ENCODE peak calls at places on chromosomes 16 and 17, in four cellular contexts. O, E, L and J are unnamed samples.

GRCh38 chr17:19554393-19554792 is 20.7 kb downstream of the SLC47A1 start:
- DNase-seq in O (no peak), E (no peak), L (no peak), J (no peak)

GRCh38 chr16:15790458-15790857 is 66.4 kb downstream of the MYH11 start:
- DNase-seq in O (no peak), E (peak; percentile 25), L (no peak), J (no peak)

GRCh38 chr17:6184508-6184907 is 114.3 kb downstream of the WSCD1 start:
- DNase-seq in O (no peak), E (no peak), L (no peak), J (no peak)

GRCh38 chr17:4858068-4858879 is 25.1 kb downstream of the MINK1 start:
- DNase-seq in O (no peak), E (no peak), L (no peak), J (no peak)

GRCh38 chr17:21239680-21240374 is 13.4 kb downstream of the NATD1 start:
- DNase-seq in O (no peak), E (peak; percentile 49), L (no peak), J (no peak)

GRCh38 chr16:49014300-49015188 is 267.1 kb downstream of the CBLN1 start:
- DNase-seq in O (no peak), E (no peak), L (no peak), J (no peak)

GRCh38 chr16:67926181-67926742 is 5.4 kb downstream of the CTRL start:
- DNase-seq in O (no peak), E (peak; percentile 40), L (no peak), J (no peak)

GRCh38 chr17:79624658-79625478 is 14.0 kb upstream of the RBFOX3 start:
- DNase-seq in O (no peak), E (no peak), L (no peak), J (no peak)

GRCh38 chr17:3034578-3034920 is 28.9 kb downstream of the OR1D5 start:
- DNase-seq in O (peak; percentile 43), E (no peak), L (no peak), J (no peak)

GRCh38 chr17:78532922-78533640 is 44.1 kb downstream of the DNAH17 start:
- DNase-seq in O (no peak), E (no peak), L (peak; percentile 27), J (no peak)

GRCh38 chr17:48310748-48311213 is 119.2 kb downstream of the SKAP1 start:
- DNase-seq in O (no peak), E (no peak), L (no peak), J (no peak)

GRCh38 chr17:79844869-79845600 is 5.8 kb upstream of the CBX4 start:
- DNase-seq in O (peak; percentile 71), E (peak; percentile 65), L (no peak), J (peak; percentile 40)

GRCh38 chr17:35596530-35597233 is 9.6 kb downstream of the AP2B1 start:
- DNase-seq in O (no peak), E (no peak), L (no peak), J (no peak)

GRCh38 chr16:88381820-88382451 is 823 bp upstream of the ZNF469 start:
- DNase-seq in O (no peak), E (no peak), L (no peak), J (no peak)

GRCh38 chr17:4710693-4711634 is 532 bp downstream of the ARRB2 start:
- DNase-seq in O (peak; percentile 80), E (no peak), L (no peak), J (no peak)

GRCh38 chr17:77829871-77830799 is 128.4 kb upstream of the TNRC6C start:
- DNase-seq in O (no peak), E (peak; percentile 86), L (no peak), J (no peak)

GRCh38 chr17:66123163-66123562 is 68.8 kb downstream of the CEP112 start:
- DNase-seq in O (no peak), E (peak; percentile 26), L (peak; percentile 15), J (no peak)

GRCh38 chr16:47463771-47464624 is 2.9 kb downstream of the PHKB start:
- DNase-seq in O (no peak), E (no peak), L (no peak), J (no peak)

GRCh38 chr17:76497979-76498885 is 3.0 kb downstream of the RHBDF2 start:
- DNase-seq in O (no peak), E (peak; percentile 72), L (no peak), J (no peak)

GRCh38 chr16:23137818-23138217 is 11.4 kb downstream of the USP31 start:
- DNase-seq in O (no peak), E (no peak), L (no peak), J (no peak)

GRCh38 chr17:7383742-7384488 is 3.0 kb downstream of the TNK1 start:
- DNase-seq in O (peak; percentile 89), E (peak; percentile 66), L (no peak), J (peak; percentile 76)

GRCh38 chr17:75846701-75847594 is 2.7 kb upstream of the UNC13D start:
- DNase-seq in O (no peak), E (no peak), L (no peak), J (no peak)

GRCh38 chr17:78723001-78723796 is 58.9 kb downstream of the CYTH1 start:
- DNase-seq in O (no peak), E (no peak), L (no peak), J (no peak)

GRCh38 chr17:78924481-78925151 is 571 bp downstream of the TIMP2 start:
- DNase-seq in O (no peak), E (peak; percentile 69), L (no peak), J (no peak)

GRCh38 chr17:16442594-16443389 is 27.4 kb downstream of the TRPV2 start:
- DNase-seq in O (no peak), E (no peak), L (no peak), J (no peak)

GRCh38 chr17:75096082-75096625 is 8.4 kb downstream of the SLC16A5 start:
- DNase-seq in O (no peak), E (peak; percentile 65), L (peak; percentile 95), J (no peak)

GRCh38 chr17:4853195-4853762 is 20.1 kb downstream of the MINK1 start:
- DNase-seq in O (no peak), E (no peak), L (no peak), J (no peak)

GRCh38 chr16:1932050-1933028 is 10.7 kb downstream of the MSRB1 start:
- DNase-seq in O (no peak), E (no peak), L (no peak), J (no peak)

GRCh38 chr16:63983401-63983800 is 1138.5 kb downstream of the CDH11 start:
- DNase-seq in O (no peak), E (no peak), L (no peak), J (no peak)

GRCh38 chr17:68011199-68011665 is 15.0 kb upstream of the C17orf58 start:
- DNase-seq in O (peak; percentile 73), E (peak; percentile 48), L (no peak), J (peak; percentile 43)

GRCh38 chr17:77916284-77916683 is 42.2 kb upstream of the TNRC6C start:
- DNase-seq in O (no peak), E (no peak), L (no peak), J (no peak)

GRCh38 chr16:20871258-20871657 is 28.9 kb downstream of the DCUN1D3 start:
- DNase-seq in O (no peak), E (no peak), L (no peak), J (no peak)

GRCh38 chr17:19728114-19728495 is 11.7 kb upstream of the SLC47A2 start:
- DNase-seq in O (no peak), E (peak; percentile 94), L (no peak), J (no peak)

GRCh38 chr17:1422907-1423306 is 22.9 kb upstream of the YWHAE start:
- DNase-seq in O (no peak), E (peak; percentile 95), L (no peak), J (no peak)

GRCh38 chr17:49992933-49993422 is 2.0 kb downstream of the DLX3 start:
- DNase-seq in O (no peak), E (no peak), L (no peak), J (no peak)

DNA sequence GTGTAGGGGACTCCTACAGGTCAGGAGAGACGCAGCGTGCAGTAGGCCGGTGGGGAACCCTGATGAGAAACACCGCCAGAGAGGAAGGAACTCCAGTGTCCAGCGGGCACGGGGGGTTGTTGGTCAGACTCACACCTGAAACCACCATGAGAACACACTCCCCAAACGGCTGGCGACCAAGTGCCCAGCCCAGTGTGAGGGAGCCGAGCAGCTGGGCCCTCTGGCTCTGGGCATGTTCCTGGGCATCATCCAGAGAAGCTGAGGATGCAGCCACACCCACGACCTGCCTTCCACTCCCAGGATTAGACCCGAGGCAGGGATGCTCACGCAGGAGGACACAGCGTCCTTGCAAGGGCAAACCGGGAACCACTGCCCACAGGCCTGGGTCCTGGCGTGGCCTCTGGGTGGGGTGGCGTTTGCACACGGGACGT is 108.3 kb upstream of the ZNF750 start:
- DNase-seq in O (no peak), E (no peak), L (no peak), J (no peak)
- H3K9me3 ChIP-seq in O (peaks cover 13% of the 10 kb centered on the region), E (peaks cover 26% of the 10 kb centered on the region), L (peaks cover 24% of the 10 kb centered on the region), J (peaks cover 11% of the 10 kb centered on the region)

DNA sequence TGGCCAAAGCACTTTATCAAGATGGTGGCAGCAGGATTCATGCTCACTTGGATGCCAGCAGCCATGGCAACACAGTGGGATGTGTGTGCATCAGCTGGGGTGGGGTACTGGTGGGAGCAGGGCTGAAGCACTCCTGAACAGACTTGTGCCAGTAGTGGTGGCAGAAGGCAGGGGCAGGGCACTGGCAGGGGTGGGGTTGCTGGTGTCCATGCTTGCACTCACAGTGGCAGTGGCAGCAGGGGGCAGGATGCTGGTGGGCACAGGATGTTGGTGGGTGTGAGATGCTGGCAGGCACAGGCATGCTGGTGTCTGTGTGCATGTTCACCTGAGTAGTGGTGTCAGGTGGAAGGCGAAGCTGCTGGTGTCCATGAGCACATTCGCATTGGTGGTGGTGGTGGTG is 161.0 kb upstream of the PMFBP1 start:
- DNase-seq in O (no peak), E (no peak), L (no peak), J (no peak)
- H3K9me3 ChIP-seq in O (no peaks in the 10 kb centered on the region), E (peaks cover 30% of the 10 kb centered on the region), L (no peaks in the 10 kb centered on the region), J (no peaks in the 10 kb centered on the region)

GRCh38 chr16:35405547-35405946 is 1946.1 kb downstream of the TP53TG3F start:
- DNase-seq in O (no peak), E (no peak), L (no peak), J (no peak)
- H3K9me3 ChIP-seq in O (no peaks in the 10 kb centered on the region), E (peaks cover 11% of the 10 kb centered on the region), L (peaks cover 26% of the 10 kb centered on the region), J (no peaks in the 10 kb centered on the region)

DNA sequence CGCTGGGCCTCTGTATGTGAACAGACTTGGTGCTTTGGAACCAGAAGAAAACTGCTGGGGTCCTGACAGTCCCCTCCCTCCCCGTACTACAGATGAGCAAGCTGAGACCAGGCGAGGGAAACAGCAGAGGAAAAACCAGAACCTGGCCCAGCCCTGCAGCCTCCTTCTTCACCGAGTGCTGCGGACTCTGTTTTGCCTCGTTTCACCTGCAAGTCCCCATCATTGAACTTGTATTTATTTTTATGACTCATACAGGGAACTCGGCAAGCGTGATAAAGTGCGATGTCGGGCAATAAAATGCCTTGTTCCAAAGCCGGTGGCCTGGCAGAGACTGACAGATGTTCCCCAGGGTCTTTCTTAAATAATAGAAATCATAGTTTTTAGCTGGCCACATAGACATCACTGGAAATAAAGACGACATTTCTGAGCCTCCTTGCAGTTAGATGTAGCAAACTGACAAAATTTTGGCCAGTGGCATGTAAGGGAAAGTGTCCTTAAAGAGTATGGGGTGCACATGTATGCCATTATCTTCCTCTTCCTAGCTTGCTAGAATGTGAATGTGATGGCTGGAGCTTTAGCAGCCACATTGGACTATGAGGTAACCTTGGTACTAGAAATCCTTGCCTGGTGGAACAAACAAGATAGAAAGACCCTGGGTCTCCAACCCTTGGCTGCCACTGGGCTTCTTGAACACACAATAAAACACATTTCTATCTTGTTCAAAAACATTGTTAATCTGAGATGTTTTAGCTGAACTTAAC is 128.6 kb downstream of the IRF8 start:
- DNase-seq in O (no peak), E (no peak), L (no peak), J (no peak)
- H3K9me3 ChIP-seq in O (no peaks in the 10 kb centered on the region), E (peaks cover 43% of the 10 kb centered on the region), L (peaks cover 17% of the 10 kb centered on the region), J (no peaks in the 10 kb centered on the region)